ENCODE peak calls at places on chromosomes 13 and 19, in seven cellular contexts. N is thyroid gland, X is ovary, W is tibial nerve, M is body of pancreas, T is sigmoid colon, I is testis. Y is an unnamed sample.

GRCh38 chr19:3968556-3969434 is 2.1 kb downstream of the DAPK3 start:
- DNase-seq in N (peak), X (peak), W (peak), M (peak), T (peak), I (peak), Y (peak)

GRCh38 chr13:97254809-97255208 is 32.7 kb downstream of the MBNL2 start:
- DNase-seq in N (no peak), X (no peak), W (no peak), M (no peak), T (no peak), I (no peak), Y (peak)

GRCh38 chr13:73970413-73971055 is 163.7 kb downstream of the KLF12 start:
- DNase-seq in N (no peak), X (no peak), W (no peak), M (no peak), T (no peak), I (no peak), Y (no peak)

GRCh38 chr19:30450101-30450500 is 77.9 kb downstream of the ZNF536 start:
- DNase-seq in N (peak), X (peak), W (no peak), M (no peak), T (peak), I (peak), Y (no peak)

GRCh38 chr13:51759240-51759639 is 44.7 kb downstream of the DHRS12 start:
- DNase-seq in N (no peak), X (no peak), W (no peak), M (no peak), T (no peak), I (no peak), Y (no peak)

GRCh38 chr13:74026753-74027152 is 107.5 kb downstream of the KLF12 start:
- DNase-seq in N (peak), X (no peak), W (no peak), M (no peak), T (no peak), I (no peak), Y (no peak)

GRCh38 chr13:73981595-73981994 is 152.6 kb downstream of the KLF12 start:
- DNase-seq in N (no peak), X (no peak), W (no peak), M (no peak), T (no peak), I (no peak), Y (no peak)

GRCh38 chr19:46404884-46405658 is 8.3 kb downstream of the CCDC8 start:
- DNase-seq in N (no peak), X (peak), W (no peak), M (no peak), T (no peak), I (peak), Y (no peak)

GRCh38 chr19:30455881-30456280 is 83.7 kb downstream of the ZNF536 start:
- DNase-seq in N (no peak), X (no peak), W (no peak), M (no peak), T (no peak), I (no peak), Y (no peak)

GRCh38 chr19:39846678-39847486 is 703 bp upstream of the FBL start:
- DNase-seq in N (no peak), X (no peak), W (no peak), M (no peak), T (no peak), I (no peak), Y (no peak)

GRCh38 chr19:39845621-39846175 is 481 bp downstream of the FBL start:
- DNase-seq in N (no peak), X (no peak), W (no peak), M (no peak), T (no peak), I (no peak), Y (peak)

GRCh38 chr19:39845172-39845571 is 1.0 kb downstream of the FBL start:
- DNase-seq in N (no peak), X (no peak), W (no peak), M (no peak), T (no peak), I (no peak), Y (no peak)

GRCh38 chr19:39847525-39847924 is 1.3 kb upstream of the FBL start:
- DNase-seq in N (no peak), X (no peak), W (no peak), M (no peak), T (no peak), I (no peak), Y (no peak)

DNA sequence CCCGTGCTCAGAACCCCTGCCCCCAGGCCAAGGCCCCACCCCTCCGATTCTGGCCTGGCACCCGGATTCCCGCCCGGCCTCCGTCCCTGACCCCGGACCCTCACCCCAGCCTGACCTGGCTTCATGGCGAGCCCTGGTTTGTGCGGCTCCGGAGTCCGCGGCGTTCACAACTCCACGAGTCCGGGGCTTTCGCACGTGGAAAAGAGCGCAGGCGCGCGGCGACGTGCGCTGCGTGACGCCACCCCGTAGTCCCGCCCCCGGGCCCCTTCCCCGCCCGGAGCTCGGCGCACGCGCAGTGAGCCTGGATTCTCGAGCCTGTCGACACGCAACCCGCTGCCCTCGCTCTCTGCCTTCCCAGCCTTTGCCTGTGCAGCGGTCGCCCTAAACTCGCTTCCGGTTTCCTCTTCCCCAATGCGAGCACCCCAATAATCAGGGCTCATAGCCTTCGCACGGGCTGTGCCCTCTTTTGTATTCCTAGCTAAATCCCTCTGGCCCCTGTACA is at the start of gene FBL:
- DNase-seq in N (peak), X (peak), W (peak), M (peak), T (peak), I (peak), Y (peak)
- TF ChIP-seq POLR2A in N (peak), X (peak), W (peak), M (peak), T (no peak), I (peak), Y (peak)

GRCh38 chr19:48258350-48258749 is 2.6 kb upstream of the CARD8 start:
- DNase-seq in N (no peak), X (no peak), W (no peak), M (no peak), T (no peak), I (no peak), Y (no peak)
- TF ChIP-seq POLR2A in N (no peak), X (no peak), W (no peak), M (no peak), T (no peak), I (no peak), Y (no peak)

GRCh38 chr19:10568826-10569651 is at the start of gene CDKN2D:
- DNase-seq in N (peak), X (peak), W (peak), M (peak), T (peak), I (peak), Y (peak)
- TF ChIP-seq POLR2A in N (no peak), X (peak), W (peak), M (peak), T (no peak), I (no peak), Y (no peak)

GRCh38 chr19:38901683-38902082 is 1.9 kb downstream of the NFKBIB start:
- DNase-seq in N (no peak), X (no peak), W (no peak), M (no peak), T (no peak), I (no peak), Y (no peak)

GRCh38 chr19:38900816-38901215 is 1.0 kb downstream of the NFKBIB start:
- DNase-seq in N (no peak), X (no peak), W (no peak), M (no peak), T (no peak), I (no peak), Y (no peak)

GRCh38 chr19:38898788-38899446 is 501 bp downstream of the SIRT2 start:
- DNase-seq in N (no peak), X (no peak), W (no peak), M (peak), T (no peak), I (no peak), Y (no peak)

GRCh38 chr19:38900220-38900629 is 456 bp downstream of the NFKBIB start:
- DNase-seq in N (no peak), X (no peak), W (no peak), M (no peak), T (no peak), I (no peak), Y (no peak)

GRCh38 chr19:38899447-38900219 is at the start of the genes NFKBIB and SIRT2:
- DNase-seq in N (peak), X (peak), W (peak), M (peak), T (peak), I (peak), Y (peak)
- TF ChIP-seq POLR2A in N (peak), X (peak), W (peak), M (peak), T (peak), I (peak), Y (peak)

GRCh38 chr19:17220207-17220758 is 5.1 kb downstream of the USE1 start:
- DNase-seq in N (no peak), X (peak), W (no peak), M (peak), T (no peak), I (no peak), Y (peak)
- TF ChIP-seq POLR2A in N (no peak), X (no peak), W (no peak), M (no peak), T (no peak), I (no peak), Y (no peak)

GRCh38 chr19:2478756-2479555 is 3.0 kb downstream of the GADD45B start:
- DNase-seq in N (peak), X (peak), W (peak), M (peak), T (peak), I (peak), Y (peak)
- TF ChIP-seq POLR2A in N (no peak), X (no peak), W (no peak), M (peak), T (no peak), I (no peak), Y (peak)

GRCh38 chr13:67200183-67200582 is 30.0 kb downstream of the PCDH9 start:
- DNase-seq in N (no peak), X (no peak), W (no peak), M (no peak), T (no peak), I (no peak), Y (no peak)
- TF ChIP-seq POLR2A in N (no peak), X (no peak), W (no peak), M (no peak), T (no peak), I (no peak), Y (no peak)

Y was measured in H54.